ENCODE peak calls at places on chromosome 3, in eight cellular contexts. S, T, I, L, K, G, D and E are unnamed samples.

GRCh38 chr3:187165144-187165543 is 25.8 kb upstream of the RPL39L start:
- DNase-seq in K (peak; percentile 16), S (no peak), T (peak; percentile 67), D (no peak), L (peak; percentile 64), G (peak; percentile 73), I (peak; percentile 64), E (peak; percentile 69)

GRCh38 chr3:13681931-13682330 is 133.0 kb downstream of the FBLN2 start:
- DNase-seq in K (no peak), I (no peak), S (no peak), G (no peak), D (no peak), T (no peak), L (no peak), E (no peak)

GRCh38 chr3:42633544-42633943 is 20.0 kb upstream of the ZBTB47 start:
- DNase-seq in S (no peak), D (no peak), T (no peak), K (no peak), I (no peak), L (no peak), G (no peak), E (no peak)

GRCh38 chr3:51343918-51344687 is 41.0 kb upstream of the MANF start:
- DNase-seq in G (peak; percentile 78), L (peak; percentile 59), K (no peak), D (no peak), S (no peak), T (peak; percentile 90), I (peak; percentile 83), E (peak; percentile 76)

GRCh38 chr3:17179381-17180205 is 294.8 kb downstream of the PLCL2 start:
- DNase-seq in T (no peak), D (no peak), S (no peak), L (peak; percentile 39), K (no peak), G (peak; percentile 25), I (peak; percentile 12), E (no peak)

GRCh38 chr3:66693461-66693912 is 192.7 kb upstream of the LRIG1 start:
- DNase-seq in T (peak; percentile 56), I (peak; percentile 18), K (peak; percentile 44), G (peak; percentile 41), S (no peak), L (peak; percentile 43), D (peak; percentile 31), E (peak; percentile 19)

GRCh38 chr3:45644467-45645201 is 44.6 kb upstream of the SACM1L start:
- DNase-seq in I (peak; percentile 86), D (no peak), S (no peak), K (no peak), T (peak; percentile 89), G (peak; percentile 73), L (peak; percentile 87), E (peak; percentile 85)

GRCh38 chr3:171810278-171811058 is at the start of gene PLD1:
- DNase-seq in G (peak; percentile 89), I (peak; percentile 88), D (no peak), K (peak; percentile 89), T (peak; percentile 90), S (no peak), L (no peak), E (peak; percentile 91)

GRCh38 chr3:161890147-161890625 is 393.6 kb downstream of the OTOL1 start:
- DNase-seq in I (peak; percentile 87), D (no peak), G (peak; percentile 95), S (no peak), K (peak; percentile 16), L (peak; percentile 97), T (peak; percentile 98), E (peak; percentile 93)

GRCh38 chr3:39127907-39128303 is 20.4 kb downstream of the TTC21A start:
- DNase-seq in S (no peak), T (no peak), L (no peak), G (no peak), D (no peak), I (no peak), K (no peak), E (no peak)

GRCh38 chr3:56342475-56342874 is 125.8 kb downstream of the ERC2 start:
- DNase-seq in L (no peak), D (no peak), S (no peak), I (no peak), K (no peak), G (no peak), T (no peak), E (no peak)

GRCh38 chr3:56339244-56339643 is 129.0 kb downstream of the ERC2 start:
- DNase-seq in S (no peak), L (no peak), T (no peak), G (no peak), I (no peak), K (no peak), D (no peak), E (no peak)

GRCh38 chr3:56336023-56336422 is 132.2 kb downstream of the ERC2 start:
- DNase-seq in T (no peak), S (no peak), I (no peak), K (no peak), L (no peak), G (no peak), D (no peak), E (no peak)

GRCh38 chr3:56339671-56340070 is 128.6 kb downstream of the ERC2 start:
- DNase-seq in S (no peak), T (no peak), G (no peak), K (no peak), I (no peak), L (no peak), D (no peak), E (no peak)
- H3K4me3 ChIP-seq in S (no peak overlapping the region), T (no peak overlapping the region), G (no peak overlapping the region), K (no peak overlapping the region), I (no peak overlapping the region), L (no peak overlapping the region), D (no peak overlapping the region), E (no peak overlapping the region)

GRCh38 chr3:72088486-72089025 is 303.6 kb upstream of the PROK2 start:
- DNase-seq in D (no peak), K (no peak), L (no peak), S (no peak), T (no peak), G (no peak), I (no peak), E (no peak)

GRCh38 chr3:72093270-72093669 is 308.3 kb upstream of the PROK2 start:
- DNase-seq in G (no peak), D (no peak), T (no peak), I (no peak), K (no peak), S (no peak), L (no peak), E (no peak)

GRCh38 chr3:72097053-72097452 is 312.1 kb upstream of the PROK2 start:
- DNase-seq in T (no peak), S (no peak), I (no peak), D (no peak), K (no peak), G (no peak), L (no peak), E (no peak)

GRCh38 chr3:72095521-72095920 is 310.6 kb upstream of the PROK2 start:
- DNase-seq in T (no peak), S (no peak), D (no peak), G (no peak), L (no peak), I (no peak), K (no peak), E (peak; percentile 10)

GRCh38 chr3:72092778-72093177 is 307.8 kb upstream of the PROK2 start:
- DNase-seq in S (no peak), D (no peak), T (no peak), I (no peak), K (no peak), L (no peak), G (no peak), E (no peak)
- TF ChIP-seq CTCF in S (no peak), D (no peak), T (no peak), I (no peak), K (no peak), L (no peak), G (no peak), E (no peak)

GRCh38 chr3:149581248-149581647 is 76.6 kb downstream of the WWTR1 start:
- DNase-seq in G (no peak), S (no peak), D (no peak), K (no peak), I (peak; percentile 56), L (peak; percentile 66), T (no peak), E (peak; percentile 78)
- H3K4me3 ChIP-seq in G (no peak overlapping the region), S (no peak overlapping the region), D (no peak overlapping the region), K (no peak overlapping the region), I (no peak overlapping the region), L (no peak overlapping the region), T (no peak overlapping the region), E (no peak overlapping the region)

DNA sequence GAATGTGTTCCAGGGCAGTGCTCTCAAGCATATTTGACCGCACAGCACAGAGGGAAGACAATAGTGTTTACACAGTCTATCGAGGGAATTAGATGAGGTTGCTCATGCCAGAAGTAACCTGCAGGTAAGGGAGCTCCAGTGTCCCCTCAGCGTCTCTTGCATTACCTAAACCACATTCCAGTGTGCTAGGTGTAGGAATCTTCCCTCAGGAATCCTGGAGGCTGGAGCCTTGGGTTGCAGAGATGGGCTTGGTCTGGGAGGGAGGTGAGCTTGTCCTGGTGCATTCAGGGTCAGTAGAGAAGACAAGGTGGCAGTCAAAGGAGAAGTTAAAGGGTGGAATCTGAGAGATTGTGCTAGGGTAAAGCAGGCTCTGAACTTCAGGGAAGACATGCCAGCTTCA is 56.3 kb downstream of the SOX14 start:
- DNase-seq in I (no peak), G (no peak), S (no peak), K (no peak), L (no peak), D (no peak), T (no peak), E (no peak)
- TF ChIP-seq CTCF in I (no peak), G (no peak), S (no peak), K (no peak), L (no peak), D (no peak), T (no peak), E (no peak)

GRCh38 chr3:155884292-155884691 is 13.8 kb downstream of the GMPS start:
- DNase-seq in D (no peak), S (no peak), K (no peak), I (no peak), T (no peak), G (no peak), L (no peak), E (no peak)
- H3K4me3 ChIP-seq in D (no peak overlapping the region), S (no peak overlapping the region), K (no peak overlapping the region), I (no peak overlapping the region), T (no peak overlapping the region), G (no peak overlapping the region), L (no peak overlapping the region), E (no peak overlapping the region)

DNA sequence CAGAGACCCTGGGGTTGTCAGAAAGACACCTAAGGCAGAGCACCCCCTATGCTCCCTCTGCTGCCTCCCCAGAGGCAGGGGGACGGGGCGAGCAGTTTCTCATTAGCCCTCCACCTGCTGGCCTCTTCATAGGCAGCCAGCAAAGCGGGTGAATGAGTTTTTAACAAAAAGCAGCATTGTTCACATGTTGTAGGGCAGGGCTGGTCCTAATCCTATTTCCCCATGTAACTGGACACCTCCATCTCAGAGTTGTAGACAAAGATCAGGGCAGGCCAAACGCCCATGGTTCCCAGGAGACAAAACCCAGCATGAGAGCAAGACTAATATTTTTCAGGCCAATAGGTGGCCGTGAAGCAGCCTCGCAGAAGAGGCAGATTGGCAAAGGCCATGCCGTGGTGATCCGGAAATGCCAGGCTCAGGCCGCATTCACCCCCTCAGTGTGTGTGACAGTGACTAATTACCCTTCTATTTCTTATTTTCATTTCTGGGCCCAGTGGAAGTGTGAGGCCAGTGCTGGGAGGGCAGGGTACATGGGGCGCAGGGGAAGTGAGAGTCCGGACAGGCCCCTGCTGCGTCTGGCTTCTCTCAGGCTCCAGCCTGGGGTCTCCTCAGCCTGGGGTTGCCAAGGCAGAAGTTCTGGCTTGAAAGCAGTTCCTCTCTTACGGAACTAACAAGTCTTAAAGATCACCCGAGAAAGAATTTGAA is 64.7 kb downstream of the BOC start:
- DNase-seq in K (peak; percentile 26), D (no peak), L (peak; percentile 85), G (peak; percentile 69), T (peak; percentile 67), S (no peak), I (peak; percentile 83), E (peak; percentile 51)
- TF ChIP-seq CTCF in K (no peak), D (no peak), L (peak; percentile 54), G (peak; percentile 24), T (peak; percentile 20), S (no peak), I (peak; percentile 23), E (no peak)